ENCODE peak calls at places on chromosomes 4 and X, in four cellular contexts. D is right cardiac atrium, S is heart right ventricle, J is H9. R is an unnamed sample.

GRCh38 chr4:172666711-172667368 is 501.8 kb upstream of the GALNT7 start:
- DNase-seq in D (no peak), S (no peak), J (peak), R (no peak)

GRCh38 chrX:152943826-152944225 is 46.0 kb downstream of the ZNF185 start:
- DNase-seq in D (no peak), S (no peak), J (no peak), R (peak)

GRCh38 chr4:88706574-88706973 is 8.9 kb upstream of the NAP1L5 start:
- DNase-seq in D (peak), S (no peak), J (no peak), R (no peak)

GRCh38 chr4:15894923-15895411 is 43.6 kb downstream of the FGFBP1 start:
- DNase-seq in D (no peak), S (no peak), J (no peak), R (no peak)

GRCh38 chr4:8262637-8263322 is 6.8 kb upstream of the HTRA3 start:
- DNase-seq in D (no peak), S (no peak), J (no peak), R (no peak)

GRCh38 chr4:149999485-150000074 is 78.7 kb upstream of the DCLK2 start:
- DNase-seq in D (no peak), S (peak), J (no peak), R (peak)

GRCh38 chr4:31291238-31291637 is 571.1 kb downstream of the PCDH7 start:
- DNase-seq in D (no peak), S (no peak), J (no peak), R (no peak)

GRCh38 chr4:6331018-6331417 is 61.4 kb downstream of the WFS1 start:
- DNase-seq in D (no peak), S (no peak), J (peak), R (no peak)

GRCh38 chrX:115449742-115450141 is 111.2 kb upstream of the PLS3 start:
- DNase-seq in D (peak), S (peak), J (no peak), R (peak)

GRCh38 chr4:150436598-150437370 is 145.2 kb upstream of the MAB21L2 start:
- DNase-seq in D (no peak), S (no peak), J (no peak), R (no peak)

GRCh38 chr4:163548481-163549243 is 54.2 kb downstream of the TMA16 start:
- DNase-seq in D (no peak), S (no peak), J (no peak), R (no peak)

GRCh38 chr4:24096603-24097002 is 206.8 kb upstream of the PPARGC1A start:
- DNase-seq in D (no peak), S (no peak), J (no peak), R (no peak)

GRCh38 chr4:24091632-24092240 is 201.9 kb upstream of the PPARGC1A start:
- DNase-seq in D (no peak), S (no peak), J (no peak), R (no peak)

GRCh38 chr4:24093446-24093845 is 203.6 kb upstream of the PPARGC1A start:
- DNase-seq in D (no peak), S (no peak), J (no peak), R (no peak)

GRCh38 chr4:24089831-24090531 is 200.1 kb upstream of the PPARGC1A start:
- DNase-seq in D (no peak), S (no peak), J (no peak), R (no peak)

DNA sequence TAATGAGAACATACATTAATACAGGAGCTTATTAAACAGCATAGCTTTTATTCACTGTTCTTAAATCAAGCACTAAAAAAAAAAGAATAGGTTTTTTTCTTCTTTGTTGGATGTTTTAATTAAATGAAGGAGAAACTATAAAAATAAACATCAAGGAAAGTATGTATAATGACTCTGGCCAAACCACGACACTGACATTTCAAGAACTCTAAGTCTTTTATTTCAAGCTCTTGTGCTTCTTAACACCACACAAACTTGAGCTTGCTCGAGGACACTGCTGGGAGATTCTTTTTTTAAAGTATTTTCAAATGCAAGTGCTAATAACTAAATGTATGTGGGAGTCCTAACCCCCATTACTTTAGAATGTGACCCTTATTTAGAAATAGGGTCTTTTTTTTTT is 204.9 kb upstream of the PPARGC1A start:
- DNase-seq in D (no peak), S (no peak), J (no peak), R (no peak)
- H3K27ac ChIP-seq in D (no peak), S (no peak), J (no peak), R (no peak)

DNA sequence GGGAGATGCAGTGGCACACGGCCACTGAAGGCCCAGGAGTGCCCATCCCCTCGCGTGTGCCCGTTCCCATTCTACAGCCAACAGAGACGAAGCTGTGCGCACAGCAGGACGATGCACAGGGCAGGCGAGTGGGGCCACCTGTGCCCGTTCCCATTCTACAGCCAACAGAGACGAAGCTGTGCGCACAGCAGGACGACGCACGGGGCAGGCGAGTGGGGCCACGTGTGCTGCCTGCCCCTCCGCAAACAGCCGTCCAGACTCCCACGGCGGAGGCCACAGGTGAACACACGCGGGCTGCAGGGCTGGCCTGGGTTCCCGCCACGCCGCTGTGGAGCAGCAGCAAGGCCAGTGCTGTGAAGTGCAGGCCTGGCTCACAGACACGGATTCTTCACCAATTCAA is 32.0 kb downstream of the GAK start:
- DNase-seq in D (peak), S (no peak), J (no peak), R (no peak)
- H3K27ac ChIP-seq in D (no peak), S (no peak), J (no peak), R (no peak)

DNA sequence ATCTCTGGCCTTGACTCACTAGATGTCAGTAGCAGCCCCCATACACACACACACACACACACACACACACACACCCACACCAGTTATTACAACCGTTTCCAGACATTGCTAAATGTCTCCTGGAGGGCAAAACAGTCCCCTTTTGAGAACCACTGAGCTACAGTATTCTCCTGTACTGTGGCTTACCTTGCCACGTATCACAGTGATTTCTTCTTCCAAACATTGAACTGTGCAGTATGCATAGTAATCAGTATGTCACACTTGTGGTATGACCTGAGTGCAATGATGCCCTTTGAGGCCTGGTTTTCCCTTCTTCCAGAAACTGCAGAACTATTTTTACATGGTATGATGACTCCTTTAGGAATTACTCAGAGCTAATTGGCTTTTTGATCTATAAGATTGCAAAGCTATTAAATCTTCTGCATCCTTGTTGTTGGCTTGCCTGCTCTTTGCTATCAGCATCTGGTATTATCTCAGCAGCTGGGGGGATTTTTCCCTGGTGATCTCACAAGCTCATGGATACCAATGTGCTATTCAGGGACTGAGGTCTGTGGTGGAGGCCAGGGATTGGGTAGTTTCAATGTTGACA is 3.6 kb upstream of the THOC2 start:
- DNase-seq in D (no peak), S (no peak), J (no peak), R (no peak)
- H3K27ac ChIP-seq in D (no peak), S (no peak), J (no peak), R (peak)

DNA sequence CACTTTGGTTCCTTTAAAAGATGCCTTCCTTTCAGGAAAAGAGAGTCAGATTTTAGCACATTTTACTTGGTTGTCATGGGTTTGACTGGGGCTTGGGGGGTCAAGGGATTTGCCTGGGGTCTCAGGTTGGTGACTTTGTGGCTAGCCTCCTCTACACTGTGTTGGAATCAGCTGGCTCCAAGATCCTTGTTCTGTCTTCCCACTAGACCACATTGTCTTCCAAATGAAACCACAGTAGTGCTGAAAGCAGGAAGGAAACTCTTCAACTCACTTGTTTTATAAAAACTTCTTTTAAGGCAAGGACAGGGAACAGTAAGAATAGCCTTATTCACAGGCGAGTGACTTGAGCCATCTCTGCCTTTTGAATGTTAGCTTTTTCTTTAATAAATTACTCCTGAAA is 37.0 kb upstream of the OTUD4 start:
- DNase-seq in D (no peak), S (no peak), J (no peak), R (no peak)
- H3K27ac ChIP-seq in D (no peak), S (no peak), J (no peak), R (no peak)

DNA sequence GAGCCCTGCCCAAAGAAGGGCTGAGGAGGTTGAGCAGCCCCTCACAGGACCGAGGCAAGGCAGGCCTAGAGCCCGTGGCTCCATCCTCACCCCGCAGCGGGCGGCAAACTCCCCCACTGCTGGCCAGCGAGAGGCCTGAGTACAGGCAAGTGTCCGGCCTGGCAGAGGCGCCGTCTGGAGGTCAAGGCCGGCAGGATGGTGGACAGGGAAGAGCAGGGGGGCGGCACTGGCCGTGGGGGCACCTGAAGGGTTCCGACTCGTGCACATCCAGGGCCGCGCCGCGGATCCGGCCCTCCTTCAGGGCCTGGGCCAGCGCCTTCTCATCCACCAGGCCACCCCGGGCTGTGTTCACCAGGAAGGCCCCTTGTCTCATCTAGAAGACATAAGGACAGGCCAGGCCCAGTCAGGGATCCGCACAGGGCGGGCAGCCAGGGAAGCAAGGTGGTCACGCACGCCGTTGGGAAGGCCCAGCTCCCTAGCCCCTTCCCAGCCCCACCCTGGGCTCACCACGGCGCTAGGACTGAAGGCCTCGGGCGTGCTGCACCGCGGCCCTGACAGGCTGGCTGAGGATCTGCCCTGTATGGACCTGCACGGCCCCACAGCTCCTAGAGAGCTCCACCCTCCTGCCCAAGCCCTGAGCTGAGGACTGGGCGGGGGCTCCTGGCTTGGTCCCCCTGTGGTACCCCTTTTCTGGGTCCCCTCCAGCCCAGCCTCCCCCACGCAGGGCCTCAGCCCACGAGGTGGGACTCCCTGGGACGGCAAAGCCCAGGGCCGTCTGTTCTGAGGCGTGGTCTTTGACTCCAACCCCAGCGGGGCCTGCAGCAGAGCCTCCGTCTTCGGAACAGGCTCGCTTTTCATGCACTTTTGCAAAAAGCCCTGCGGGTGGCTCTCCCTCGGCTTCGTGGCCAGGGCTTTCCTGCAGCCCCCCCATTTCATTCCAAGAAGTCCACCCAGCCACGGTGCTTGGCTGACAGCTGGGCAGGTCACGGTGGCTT is 34.5 kb downstream of the CTBP1 start:
- DNase-seq in D (peak), S (no peak), J (no peak), R (no peak)
- H3K27ac ChIP-seq in D (no peak), S (no peak), J (no peak), R (peak)

DNA sequence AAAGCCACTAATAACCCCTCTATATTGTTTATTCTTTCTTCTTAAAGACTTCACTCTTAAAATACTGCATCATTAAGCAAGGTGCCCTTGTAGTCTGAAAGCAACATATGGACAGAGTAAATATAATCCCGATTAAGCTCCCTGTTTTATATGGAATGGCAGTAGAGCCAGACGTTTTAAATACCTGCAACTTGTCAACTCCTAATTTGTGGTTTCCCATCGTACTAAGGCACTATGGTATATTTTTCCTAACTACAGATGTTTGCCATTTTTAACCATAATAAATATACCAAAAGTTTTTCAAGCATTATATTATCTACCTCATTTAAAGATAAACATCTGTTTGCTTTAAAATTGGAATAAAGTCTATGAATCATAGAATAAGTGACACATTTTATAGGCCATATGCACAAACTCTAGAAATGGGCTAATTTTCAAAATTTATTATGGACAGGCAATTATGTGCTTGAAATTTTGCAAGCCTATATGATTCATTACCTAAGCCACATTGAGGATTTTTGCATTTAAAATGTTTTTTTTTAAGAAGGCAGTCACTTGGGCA is 194.6 kb downstream of the FRMPD4 start:
- DNase-seq in D (no peak), S (no peak), J (no peak), R (no peak)
- H3K27ac ChIP-seq in D (no peak), S (no peak), J (no peak), R (no peak)

GRCh38 chr4:20847124-20847747 is 147.0 kb downstream of the PACRGL start:
- DNase-seq in D (no peak), S (no peak), J (no peak), R (no peak)
- H3K27ac ChIP-seq in D (no peak), S (no peak), J (no peak), R (no peak)

GRCh38 chrX:107753186-107753585 is 22.4 kb downstream of the TSC22D3 start:
- DNase-seq in D (no peak), S (no peak), J (no peak), R (no peak)
- H3K27ac ChIP-seq in D (no peak), S (no peak), J (no peak), R (no peak)

GRCh38 chrX:150610038-150610437 is 41.6 kb downstream of the MTM1 start:
- DNase-seq in D (no peak), S (no peak), J (no peak), R (no peak)

GRCh38 chrX:150616179-150616862 is 47.9 kb downstream of the MTM1 start:
- DNase-seq in D (no peak), S (no peak), J (no peak), R (no peak)

GRCh38 chrX:150610446-150610845 is 42.0 kb downstream of the MTM1 start:
- DNase-seq in D (no peak), S (no peak), J (no peak), R (no peak)

GRCh38 chrX:150616863-150617198 is 48.4 kb downstream of the MTM1 start:
- DNase-seq in D (no peak), S (no peak), J (no peak), R (no peak)

GRCh38 chrX:150615356-150615755 is 46.9 kb downstream of the MTM1 start:
- DNase-seq in D (peak), S (no peak), J (no peak), R (no peak)
- H3K27ac ChIP-seq in D (no peak), S (no peak), J (no peak), R (no peak)